ENCODE peak calls at places on chromosomes 12 and 14, in eight cellular contexts. J is RCC 7860; R is NCI-H2171; O is sciatic nerve; V is tibial nerve; Z is activated gamma-delta T cell treated with anti-CD3 and anti-CD28 coated beads, Interleukin-2, amount 50 U/mL, for 16 hours; B is CD4-positive, alpha-beta T cell; X is lung. M is an unnamed sample.

GRCh38 chr12:48629541-48629940 is 52.5 kb downstream of the KANSL2 start:
- DNase-seq in J (no peak), R (no peak), O (no peak), V (no peak), Z (no peak), B (no peak), X (no peak), M (no peak)

GRCh38 chr12:13273850-13274249 is 77.3 kb downstream of the EMP1 start:
- DNase-seq in J (no peak), R (no peak), O (no peak), V (no peak), Z (no peak), B (no peak), X (no peak), M (no peak)

GRCh38 chr14:105392161-105393090 is 5.9 kb upstream of the TEX22 start:
- DNase-seq in J (no peak), R (no peak), O (peak; percentile 55), V (no peak), Z (no peak), B (no peak), X (no peak), M (no peak)

GRCh38 chr12:45674583-45674982 is 54.9 kb upstream of the ARID2 start:
- DNase-seq in J (peak; percentile 5), R (no peak), O (peak; percentile 61), V (no peak), Z (no peak), B (no peak), X (peak; percentile 87), M (no peak)

GRCh38 chr12:45987339-45987726 is 3.0 kb downstream of the SCAF11 start:
- DNase-seq in J (no peak), R (no peak), O (no peak), V (no peak), Z (no peak), B (no peak), X (no peak), M (no peak)

GRCh38 chr12:42407306-42407705 is 81.3 kb downstream of the PPHLN1 start:
- DNase-seq in J (no peak), R (no peak), O (no peak), V (no peak), Z (no peak), B (no peak), X (no peak), M (no peak)

GRCh38 chr12:18651525-18651924 is 86.3 kb downstream of the PLCZ1 start:
- DNase-seq in J (no peak), R (no peak), O (no peak), V (no peak), Z (no peak), B (no peak), X (no peak), M (no peak)

GRCh38 chr12:98916106-98916505 is 271.0 kb downstream of the APAF1 start:
- DNase-seq in J (no peak), R (no peak), O (no peak), V (no peak), Z (no peak), B (no peak), X (no peak), M (no peak)

GRCh38 chr12:91984571-91984970 is 161.1 kb downstream of the BTG1 start:
- DNase-seq in J (no peak), R (no peak), O (no peak), V (no peak), Z (no peak), B (no peak), X (no peak), M (no peak)

GRCh38 chr12:100332852-100333251 is 24.0 kb upstream of the SLC17A8 start:
- DNase-seq in J (no peak), R (no peak), O (no peak), V (no peak), Z (no peak), B (no peak), X (no peak), M (no peak)

M was measured in epithelial cell of proximal tubule.